ENCODE peak calls at places on chromosomes 16 and 17, in seven cellular contexts. One of them, this sample, is unnamed.

GRCh38 chr16:27770271-27771196 is 220.6 kb downstream of the KATNIP start:
- DNase-seq in kidney glomerular epithelial cell: no peak
- DNase-seq in NCI-H2029: no peak
- DNase-seq in AG04450: no peak
- DNase-seq in cardiac muscle cell: no peak
- DNase-seq in NCI-H460: no peak
- DNase-seq in CD8-positive, alpha-beta T cell: no peak
- DNase-seq in this sample: no peak

GRCh38 chr17:6914711-6915110 is 81.1 kb upstream of the ALOX12 start:
- DNase-seq in AG04450: no peak
- DNase-seq in kidney glomerular epithelial cell: no peak
- DNase-seq in cardiac muscle cell: no peak
- DNase-seq in NCI-H2029: no peak
- DNase-seq in CD8-positive, alpha-beta T cell: no peak
- DNase-seq in NCI-H460: no peak
- DNase-seq in this sample: no peak

GRCh38 chr17:41773190-41773588 is 13.3 kb downstream of the JUP start:
- DNase-seq in NCI-H2029: no peak
- DNase-seq in AG04450: peak; percentile 74
- DNase-seq in NCI-H460: no peak
- DNase-seq in kidney glomerular epithelial cell: peak; percentile 80
- DNase-seq in CD8-positive, alpha-beta T cell: no peak
- DNase-seq in cardiac muscle cell: peak; percentile 87
- DNase-seq in this sample: peak; percentile 79

GRCh38 chr16:65002265-65002664 is 119.6 kb downstream of the CDH11 start:
- DNase-seq in kidney glomerular epithelial cell: no peak
- DNase-seq in AG04450: no peak
- DNase-seq in NCI-H460: no peak
- DNase-seq in cardiac muscle cell: peak; percentile 81
- DNase-seq in CD8-positive, alpha-beta T cell: no peak
- DNase-seq in NCI-H2029: no peak
- DNase-seq in this sample: no peak

GRCh38 chr16:68960910-68961309 is 117.6 kb downstream of the TANGO6 start:
- DNase-seq in NCI-H2029: no peak
- DNase-seq in AG04450: no peak
- DNase-seq in NCI-H460: no peak
- DNase-seq in cardiac muscle cell: peak; percentile 39
- DNase-seq in CD8-positive, alpha-beta T cell: no peak
- DNase-seq in kidney glomerular epithelial cell: no peak
- DNase-seq in this sample: no peak

GRCh38 chr16:13331918-13332317 is 430.5 kb downstream of the SHISA9 start:
- DNase-seq in CD8-positive, alpha-beta T cell: no peak
- DNase-seq in NCI-H2029: no peak
- DNase-seq in AG04450: no peak
- DNase-seq in kidney glomerular epithelial cell: no peak
- DNase-seq in NCI-H460: no peak
- DNase-seq in cardiac muscle cell: no peak
- DNase-seq in this sample: no peak

GRCh38 chr17:6497496-6498221 is 53.4 kb downstream of the PIMREG start:
- DNase-seq in cardiac muscle cell: no peak
- DNase-seq in kidney glomerular epithelial cell: no peak
- DNase-seq in CD8-positive, alpha-beta T cell: no peak
- DNase-seq in NCI-H2029: no peak
- DNase-seq in NCI-H460: no peak
- DNase-seq in AG04450: no peak
- DNase-seq in this sample: no peak

GRCh38 chr16:14101415-14101814 is 30.3 kb downstream of the MRTFB start:
- DNase-seq in NCI-H460: no peak
- DNase-seq in AG04450: no peak
- DNase-seq in NCI-H2029: no peak
- DNase-seq in cardiac muscle cell: peak; percentile 20
- DNase-seq in kidney glomerular epithelial cell: no peak
- DNase-seq in CD8-positive, alpha-beta T cell: no peak
- DNase-seq in this sample: no peak

GRCh38 chr16:52316241-52316640 is 230.7 kb downstream of the TOX3 start:
- DNase-seq in CD8-positive, alpha-beta T cell: no peak
- DNase-seq in NCI-H2029: no peak
- DNase-seq in cardiac muscle cell: no peak
- DNase-seq in NCI-H460: no peak
- DNase-seq in kidney glomerular epithelial cell: no peak
- DNase-seq in AG04450: no peak
- DNase-seq in this sample: no peak

GRCh38 chr16:47492428-47493357 is 31.6 kb downstream of the PHKB start:
- DNase-seq in cardiac muscle cell: peak; percentile 74
- DNase-seq in CD8-positive, alpha-beta T cell: no peak
- DNase-seq in AG04450: no peak
- DNase-seq in NCI-H460: no peak
- DNase-seq in NCI-H2029: no peak
- DNase-seq in kidney glomerular epithelial cell: no peak
- DNase-seq in this sample: no peak

GRCh38 chr17:6352016-6352415 is 82.9 kb downstream of the AIPL1 start:
- DNase-seq in CD8-positive, alpha-beta T cell: no peak
- DNase-seq in NCI-H2029: no peak
- DNase-seq in kidney glomerular epithelial cell: no peak
- DNase-seq in cardiac muscle cell: no peak
- DNase-seq in AG04450: no peak
- DNase-seq in NCI-H460: no peak
- DNase-seq in this sample: no peak

GRCh38 chr16:69106491-69107291 is 1.2 kb downstream of the HAS3 start:
- DNase-seq in AG04450: no peak
- DNase-seq in NCI-H2029: no peak
- DNase-seq in NCI-H460: no peak
- DNase-seq in kidney glomerular epithelial cell: no peak
- DNase-seq in cardiac muscle cell: no peak
- DNase-seq in CD8-positive, alpha-beta T cell: no peak
- DNase-seq in this sample: no peak

GRCh38 chr17:732788-733720 is 658 bp downstream of the TLCD3A start:
- DNase-seq in CD8-positive, alpha-beta T cell: peak; percentile 57
- DNase-seq in cardiac muscle cell: peak; percentile 38
- DNase-seq in NCI-H460: peak; percentile 23
- DNase-seq in NCI-H2029: no peak
- DNase-seq in kidney glomerular epithelial cell: peak; percentile 46
- DNase-seq in AG04450: no peak
- DNase-seq in this sample: no peak

GRCh38 chr17:80845121-80845862 is 146.3 kb upstream of the CHMP6 start:
- DNase-seq in cardiac muscle cell: no peak
- DNase-seq in AG04450: no peak
- DNase-seq in kidney glomerular epithelial cell: no peak
- DNase-seq in NCI-H2029: no peak
- DNase-seq in NCI-H460: no peak
- DNase-seq in CD8-positive, alpha-beta T cell: no peak
- DNase-seq in this sample: no peak

GRCh38 chr16:12095275-12096161 is 119.0 kb downstream of the SNX29 start:
- DNase-seq in CD8-positive, alpha-beta T cell: peak; percentile 83
- DNase-seq in AG04450: peak; percentile 30
- DNase-seq in NCI-H2029: peak; percentile 45
- DNase-seq in kidney glomerular epithelial cell: peak; percentile 35
- DNase-seq in cardiac muscle cell: peak; percentile 73
- DNase-seq in NCI-H460: peak; percentile 44
- DNase-seq in this sample: peak; percentile 22

GRCh38 chr16:83899272-83899897 is 470 bp downstream of the MLYCD start:
- DNase-seq in NCI-H460: no peak
- DNase-seq in NCI-H2029: no peak
- DNase-seq in cardiac muscle cell: peak; percentile 73
- DNase-seq in AG04450: peak; percentile 13
- DNase-seq in kidney glomerular epithelial cell: no peak
- DNase-seq in CD8-positive, alpha-beta T cell: peak; percentile 58
- DNase-seq in this sample: no peak

GRCh38 chr17:66431910-66432309 is 129.5 kb downstream of the PRKCA start:
- DNase-seq in AG04450: peak; percentile 52
- DNase-seq in NCI-H2029: no peak
- DNase-seq in CD8-positive, alpha-beta T cell: no peak
- DNase-seq in NCI-H460: no peak
- DNase-seq in cardiac muscle cell: peak; percentile 88
- DNase-seq in kidney glomerular epithelial cell: peak; percentile 47
- DNase-seq in this sample: no peak

GRCh38 chr16:57846078-57846697 is 43.9 kb upstream of the KIFC3 start:
- DNase-seq in cardiac muscle cell: no peak
- DNase-seq in NCI-H2029: peak; percentile 30
- DNase-seq in AG04450: no peak
- DNase-seq in NCI-H460: no peak
- DNase-seq in CD8-positive, alpha-beta T cell: no peak
- DNase-seq in kidney glomerular epithelial cell: no peak
- DNase-seq in this sample: no peak

GRCh38 chr16:2673066-2673999 is 9.0 kb upstream of the KCTD5 start:
- DNase-seq in AG04450: peak; percentile 48
- DNase-seq in NCI-H460: peak; percentile 93
- DNase-seq in cardiac muscle cell: peak; percentile 98
- DNase-seq in NCI-H2029: peak; percentile 91
- DNase-seq in kidney glomerular epithelial cell: peak; percentile 83
- DNase-seq in CD8-positive, alpha-beta T cell: peak; percentile 95
- DNase-seq in this sample: peak; percentile 73

GRCh38 chr17:57370051-57370581 is 113.8 kb downstream of the MSI2 start:
- DNase-seq in cardiac muscle cell: peak; percentile 92
- DNase-seq in NCI-H460: peak; percentile 84
- DNase-seq in kidney glomerular epithelial cell: peak; percentile 84
- DNase-seq in AG04450: peak; percentile 70
- DNase-seq in NCI-H2029: no peak
- DNase-seq in CD8-positive, alpha-beta T cell: no peak
- DNase-seq in this sample: no peak

GRCh38 chr16:15948532-15949209 is 745 bp upstream of the ABCC1 start:
- DNase-seq in NCI-H460: no peak
- DNase-seq in AG04450: no peak
- DNase-seq in cardiac muscle cell: no peak
- DNase-seq in NCI-H2029: no peak
- DNase-seq in CD8-positive, alpha-beta T cell: no peak
- DNase-seq in kidney glomerular epithelial cell: peak; percentile 57
- DNase-seq in this sample: no peak

GRCh38 chr17:40325156-40326013 is 16.4 kb downstream of the RARA start:
- DNase-seq in kidney glomerular epithelial cell: no peak
- DNase-seq in AG04450: no peak
- DNase-seq in NCI-H2029: no peak
- DNase-seq in cardiac muscle cell: no peak
- DNase-seq in NCI-H460: no peak
- DNase-seq in CD8-positive, alpha-beta T cell: no peak
- DNase-seq in this sample: no peak

This sample was measured in HCT116.